ENCODE peak calls at places on chromosomes 5 and 9, in five cellular contexts. H is prostate gland, W is spleen, X is heart left ventricle, A is PC-3. L is an unnamed sample.

GRCh38 chr9:19759066-19759465 is 29.8 kb downstream of the SLC24A2 start:
- DNase-seq in H (no peak), W (no peak), X (no peak), A (no peak), L (no peak)

GRCh38 chr5:13976867-13977479 is 32.5 kb upstream of the DNAH5 start:
- DNase-seq in H (no peak), W (no peak), X (no peak), A (peak; percentile 91), L (no peak)

GRCh38 chr5:891117-891836 is 1.3 kb downstream of the BRD9 start:
- DNase-seq in H (no peak), W (peak; percentile 75), X (no peak), A (peak; percentile 80), L (no peak)

GRCh38 chr9:18422296-18423036 is 51.5 kb upstream of the ADAMTSL1 start:
- DNase-seq in H (no peak), W (no peak), X (no peak), A (no peak), L (no peak)

GRCh38 chr5:153965102-153965645 is 73.5 kb downstream of the FAM114A2 start:
- DNase-seq in H (no peak), W (no peak), X (no peak), A (peak; percentile 64), L (peak; percentile 23)

GRCh38 chr9:97933573-97933972 is 4.4 kb downstream of the HEMGN start:
- DNase-seq in H (no peak), W (no peak), X (no peak), A (no peak), L (no peak)

GRCh38 chr5:178237431-178238312 is 5.1 kb upstream of the PHYKPL start:
- DNase-seq in H (no peak), W (no peak), X (no peak), A (peak; percentile 57), L (no peak)

GRCh38 chr5:143147918-143148317 is 255.6 kb downstream of the NR3C1 start:
- DNase-seq in H (no peak), W (no peak), X (no peak), A (no peak), L (no peak)

GRCh38 chr5:38601843-38602424 is 45.5 kb upstream of the LIFR start:
- DNase-seq in H (no peak), W (no peak), X (no peak), A (peak; percentile 93), L (no peak)

GRCh38 chr9:77659926-77660325 is 11.8 kb upstream of the GNA14 start:
- DNase-seq in H (no peak), W (no peak), X (no peak), A (no peak), L (no peak)

GRCh38 chr9:99060621-99061020 is 44.3 kb upstream of the TGFBR1 start:
- DNase-seq in H (no peak), W (no peak), X (no peak), A (no peak), L (no peak)

GRCh38 chr5:16596541-16596940 is 20.3 kb downstream of the RETREG1 start:
- DNase-seq in H (no peak), W (no peak), X (no peak), A (no peak), L (no peak)

GRCh38 chr9:71628247-71628646 is 140.1 kb downstream of the CEMIP2 start:
- DNase-seq in H (no peak), W (no peak), X (no peak), A (peak; percentile 30), L (peak; percentile 22)

GRCh38 chr9:117718085-117718484 is 13.9 kb downstream of the TLR4 start:
- DNase-seq in H (no peak), W (no peak), X (no peak), A (no peak), L (no peak)

GRCh38 chr5:4924581-4924980 is 215.5 kb upstream of the ADAMTS16 start:
- DNase-seq in H (no peak), W (no peak), X (no peak), A (no peak), L (no peak)

GRCh38 chr5:4928409-4928808 is 211.7 kb upstream of the ADAMTS16 start:
- DNase-seq in H (no peak), W (no peak), X (no peak), A (no peak), L (no peak)
- H3K27ac ChIP-seq in H (no peak overlapping the region), W (no peak overlapping the region), X (no peak overlapping the region), A (no peak overlapping the region), L (no peak overlapping the region)

GRCh38 chr9:119368681-119369581 is at the start of gene BRINP1:
- DNase-seq in H (peak; percentile 29), W (no peak), X (peak; percentile 28), A (no peak), L (no peak)
- H3K27me3 ChIP-seq in H (no peaks in the 10 kb centered on the region), W (peaks cover 27% of the 10 kb centered on the region), X (peaks cover 37% of the 10 kb centered on the region), A (no peaks in the 10 kb centered on the region), L (no peaks in the 10 kb centered on the region)

GRCh38 chr5:112202694-112203093 is 216.4 kb downstream of the EPB41L4A start:
- DNase-seq in H (no peak), W (no peak), X (no peak), A (no peak), L (no peak)

GRCh38 chr5:112203229-112203628 is 215.8 kb downstream of the EPB41L4A start:
- DNase-seq in H (no peak), W (no peak), X (no peak), A (peak; percentile 22), L (no peak)

GRCh38 chr5:112210430-112211005 is 208.6 kb downstream of the EPB41L4A start:
- DNase-seq in H (peak; percentile 41), W (no peak), X (peak; percentile 32), A (peak; percentile 54), L (peak; percentile 1)

GRCh38 chr5:112208699-112209615 is 210.1 kb downstream of the EPB41L4A start:
- DNase-seq in H (no peak), W (no peak), X (no peak), A (no peak), L (no peak)

DNA sequence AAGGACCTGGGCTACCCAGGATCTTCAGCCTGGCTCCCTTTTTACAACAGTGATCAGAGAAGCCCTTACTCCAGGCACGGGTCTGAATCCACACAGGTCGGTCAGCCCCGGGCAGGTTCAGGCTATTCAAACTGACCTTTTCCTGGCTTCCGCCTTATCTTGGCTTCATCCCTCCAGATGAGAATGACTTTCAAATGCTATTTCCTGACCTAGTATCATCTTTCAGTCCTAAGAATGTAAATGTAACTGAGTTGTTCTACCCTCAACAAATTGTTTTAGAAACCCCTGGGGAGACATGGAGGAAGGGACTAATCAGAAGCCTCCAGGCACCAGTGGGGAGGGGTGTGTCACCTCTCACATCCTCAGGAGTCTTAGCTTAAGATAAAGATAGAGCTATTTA is 213.2 kb downstream of the EPB41L4A start:
- DNase-seq in H (no peak), W (no peak), X (no peak), A (no peak), L (no peak)
- H3K27ac ChIP-seq in H (no peak overlapping the region), W (no peak overlapping the region), X (no peak overlapping the region), A (no peak overlapping the region), L (no peak overlapping the region)

GRCh38 chr9:113772121-113772885 is 103.8 kb upstream of the ZNF618 start:
- DNase-seq in H (no peak), W (no peak), X (no peak), A (no peak), L (no peak)
- H3K27me3 ChIP-seq in H (no peaks in the 10 kb centered on the region), W (no peaks in the 10 kb centered on the region), X (no peaks in the 10 kb centered on the region), A (peaks cover 8% of the 10 kb centered on the region), L (no peaks in the 10 kb centered on the region)

GRCh38 chr5:180870669-180871068 is 9.6 kb upstream of the ZFP62 start:
- DNase-seq in H (no peak), W (no peak), X (no peak), A (no peak), L (no peak)
- H3K27ac ChIP-seq in H (peak overlapping the region; percentile 81), W (no peak overlapping the region), X (no peak overlapping the region), A (no peak overlapping the region), L (no peak overlapping the region)

GRCh38 chr5:164772122-164772521 is 1266.7 kb downstream of the MAT2B start:
- DNase-seq in H (no peak), W (no peak), X (no peak), A (no peak), L (no peak)
- H3K27me3 ChIP-seq in H (no peaks in the 10 kb centered on the region), W (no peaks in the 10 kb centered on the region), X (no peaks in the 10 kb centered on the region), A (no peaks in the 10 kb centered on the region), L (no peaks in the 10 kb centered on the region)

DNA sequence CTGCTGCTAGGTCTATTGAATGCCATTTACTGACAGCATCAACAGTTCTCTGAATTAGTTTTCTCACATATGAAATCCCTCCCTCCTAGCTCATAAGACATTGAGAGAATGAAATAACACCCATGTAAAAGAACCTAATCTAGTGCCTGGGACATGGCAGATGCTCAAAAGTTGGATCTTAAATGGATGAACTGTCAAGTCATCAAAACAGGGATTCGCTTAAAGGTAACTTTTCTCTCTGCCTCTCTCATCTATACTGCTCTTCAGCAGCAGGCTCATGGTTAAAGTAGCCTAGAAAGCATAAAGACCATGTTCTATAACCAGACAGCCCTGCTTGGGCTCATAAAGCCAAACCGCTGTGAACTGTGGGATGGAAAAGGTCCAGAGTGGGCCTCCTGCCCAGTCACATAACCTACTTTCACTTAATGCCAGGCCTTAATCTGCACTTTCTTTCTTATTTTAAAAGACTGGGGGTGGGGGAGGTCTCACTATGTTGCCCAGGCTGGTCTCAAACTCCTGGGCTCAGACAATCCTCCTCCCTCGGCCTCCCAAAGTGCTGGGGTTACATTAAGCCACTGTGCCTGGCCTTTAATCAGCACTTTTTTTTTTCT is 3.7 kb downstream of the TMEM245 start:
- DNase-seq in H (no peak), W (no peak), X (no peak), A (no peak), L (no peak)
- H3K27ac ChIP-seq in H (no peak overlapping the region), W (no peak overlapping the region), X (peak overlapping the region; percentile 40), A (no peak overlapping the region), L (no peak overlapping the region)

DNA sequence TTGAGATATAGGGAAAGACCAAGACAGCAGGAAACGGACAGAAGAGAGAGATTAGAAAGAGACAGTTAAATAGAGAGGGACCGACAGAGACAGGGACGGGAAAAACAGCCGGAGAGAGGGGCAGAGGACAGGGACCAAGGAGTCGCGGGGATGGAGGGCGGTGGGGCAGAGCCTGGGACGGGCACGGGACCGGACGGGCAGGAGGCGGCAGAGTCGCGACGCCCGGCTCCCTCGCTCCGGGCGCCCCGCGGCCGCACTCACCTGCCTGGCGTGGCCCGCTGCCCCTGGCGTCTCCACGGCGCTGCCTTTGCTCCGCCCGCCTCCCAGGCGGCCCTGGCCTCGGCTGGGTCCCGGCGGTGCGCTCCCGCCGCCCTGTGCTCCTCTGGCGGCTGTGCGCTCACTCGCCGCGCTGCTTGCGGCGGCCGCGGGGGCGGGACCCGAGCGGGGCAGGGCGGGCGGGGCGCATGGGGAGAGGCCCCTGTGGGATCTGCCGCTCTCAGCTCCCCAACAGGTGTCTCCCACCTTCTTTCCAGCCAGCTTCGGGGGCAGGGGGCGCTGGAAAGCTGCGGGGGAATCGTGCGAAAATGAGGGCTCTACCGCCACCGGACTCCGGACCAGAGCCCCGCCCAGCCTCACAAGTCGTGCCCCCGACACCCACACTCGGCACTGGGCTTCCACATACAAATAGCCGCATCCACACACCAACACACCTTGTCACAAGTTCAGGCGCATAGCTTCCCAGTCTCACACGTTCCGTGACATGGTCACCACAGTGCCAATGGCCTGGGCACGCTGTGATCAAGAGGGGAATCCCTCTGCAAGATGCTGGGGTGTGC is at the start of gene ARID3C:
- DNase-seq in H (no peak), W (no peak), X (no peak), A (peak; percentile 28), L (peak; percentile 51)
- H3K27me3 ChIP-seq in H (peaks cover 8% of the 10 kb centered on the region), W (peaks cover 61% of the 10 kb centered on the region), X (peaks cover 65% of the 10 kb centered on the region), A (peaks cover 14% of the 10 kb centered on the region), L (peaks cover 50% of the 10 kb centered on the region)

GRCh38 chr9:108973876-108974275 is 39.4 kb downstream of the CTNNAL1 start:
- DNase-seq in H (no peak), W (no peak), X (no peak), A (no peak), L (no peak)

GRCh38 chr9:108972626-108973209 is 38.5 kb downstream of the ABITRAM start:
- DNase-seq in H (no peak), W (no peak), X (no peak), A (no peak), L (no peak)

GRCh38 chr9:108967916-108968315 is 33.7 kb downstream of the ABITRAM start:
- DNase-seq in H (no peak), W (no peak), X (peak; percentile 54), A (no peak), L (no peak)

GRCh38 chr9:108972186-108972585 is 38.0 kb downstream of the ABITRAM start:
- DNase-seq in H (no peak), W (no peak), X (no peak), A (no peak), L (no peak)
- H3K27ac ChIP-seq in H (no peak overlapping the region), W (no peak overlapping the region), X (peak overlapping the region; percentile 76), A (no peak overlapping the region), L (no peak overlapping the region)

L was measured in CD4-positive, alpha-beta memory T cell.